ENCODE peak calls at places on chromosomes 7 and 10, in four cellular contexts. One of them, this sample, is unnamed.

GRCh38 chr7:131501422-131501821 is 55.0 kb downstream of the PODXL start:
- DNase-seq in K562: no peak
- DNase-seq in H1: no peak
- DNase-seq in HepG2: no peak
- DNase-seq in this sample: no peak

GRCh38 chr7:130095812-130096211 is 25.5 kb downstream of the KLHDC10 start:
- DNase-seq in K562: no peak
- DNase-seq in H1: no peak
- DNase-seq in HepG2: no peak
- DNase-seq in this sample: no peak

GRCh38 chr7:106629521-106629920 is 31.4 kb downstream of the CCDC71L start:
- DNase-seq in K562: no peak
- DNase-seq in H1: no peak
- DNase-seq in HepG2: no peak
- DNase-seq in this sample: no peak

GRCh38 chr10:48343871-48344598 is 37.6 kb downstream of the MAPK8 start:
- DNase-seq in K562: no peak
- DNase-seq in H1: no peak
- DNase-seq in HepG2: no peak
- DNase-seq in this sample: no peak

GRCh38 chr7:131327049-131327625 is 539 bp upstream of the MKLN1 start:
- DNase-seq in K562: peak
- DNase-seq in H1: no peak
- DNase-seq in HepG2: peak
- DNase-seq in this sample: peak

GRCh38 chr10:103487396-103487708 is 6.2 kb upstream of the NEURL1 start:
- DNase-seq in K562: no peak
- DNase-seq in H1: no peak
- DNase-seq in HepG2: no peak
- DNase-seq in this sample: no peak

GRCh38 chr7:158568974-158569857 is 18.4 kb downstream of the PTPRN2 start:
- DNase-seq in K562: no peak
- DNase-seq in H1: no peak
- DNase-seq in HepG2: no peak
- DNase-seq in this sample: no peak

GRCh38 chr7:603152-603941 is 83.7 kb upstream of the PDGFA start:
- DNase-seq in K562: peak
- DNase-seq in H1: no peak
- DNase-seq in HepG2: no peak
- DNase-seq in this sample: no peak

GRCh38 chr10:69734797-69735468 is 66.8 kb upstream of the COL13A1 start:
- DNase-seq in K562: no peak
- DNase-seq in H1: no peak
- DNase-seq in HepG2: no peak
- DNase-seq in this sample: no peak

GRCh38 chr10:34106356-34106885 is 708.7 kb downstream of the PARD3 start:
- DNase-seq in K562: no peak
- DNase-seq in H1: no peak
- DNase-seq in HepG2: no peak
- DNase-seq in this sample: no peak

GRCh38 chr7:32026076-32026425 is 44.2 kb downstream of the PDE1C start:
- DNase-seq in K562: no peak
- DNase-seq in H1: no peak
- DNase-seq in HepG2: no peak
- DNase-seq in this sample: no peak

GRCh38 chr10:58457761-58458616 is 54.7 kb upstream of the BICC1 start:
- DNase-seq in K562: no peak
- DNase-seq in H1: no peak
- DNase-seq in HepG2: peak
- DNase-seq in this sample: no peak

GRCh38 chr10:103663802-103664201 is 170.3 kb downstream of the NEURL1 start:
- DNase-seq in K562: no peak
- DNase-seq in H1: no peak
- DNase-seq in HepG2: no peak
- DNase-seq in this sample: no peak

GRCh38 chr7:75704928-75705327 is 33.8 kb downstream of the HIP1 start:
- DNase-seq in K562: no peak
- DNase-seq in H1: no peak
- DNase-seq in HepG2: no peak
- DNase-seq in this sample: no peak

GRCh38 chr10:101778781-101779543 is 3.0 kb upstream of the FGF8 start:
- DNase-seq in K562: peak
- DNase-seq in H1: no peak
- DNase-seq in HepG2: no peak
- DNase-seq in this sample: no peak

GRCh38 chr7:70829221-70830059 is 302.5 kb upstream of the GALNT17 start:
- DNase-seq in K562: peak
- DNase-seq in H1: peak
- DNase-seq in HepG2: peak
- DNase-seq in this sample: peak

GRCh38 chr10:125940515-125940914 is 44.2 kb downstream of the FANK1 start:
- DNase-seq in K562: no peak
- DNase-seq in H1: no peak
- DNase-seq in HepG2: no peak
- DNase-seq in this sample: no peak

GRCh38 chr7:21939136-21939857 is 6.4 kb downstream of the CDCA7L start:
- DNase-seq in K562: no peak
- DNase-seq in H1: no peak
- DNase-seq in HepG2: no peak
- DNase-seq in this sample: no peak

GRCh38 chr7:139842414-139843210 is 13.5 kb downstream of the TBXAS1 start:
- DNase-seq in K562: no peak
- DNase-seq in H1: no peak
- DNase-seq in HepG2: no peak
- DNase-seq in this sample: no peak

GRCh38 chr10:43026039-43026973 is 50.6 kb upstream of the RET start:
- DNase-seq in K562: no peak
- DNase-seq in H1: no peak
- DNase-seq in HepG2: no peak
- DNase-seq in this sample: no peak

GRCh38 chr7:51034531-51035264 is 252.0 kb upstream of the GRB10 start:
- DNase-seq in K562: no peak
- DNase-seq in H1: no peak
- DNase-seq in HepG2: no peak
- DNase-seq in this sample: peak

GRCh38 chr7:7201583-7202374 is 19.4 kb downstream of the C1GALT1 start:
- DNase-seq in K562: no peak
- DNase-seq in H1: no peak
- DNase-seq in HepG2: no peak
- DNase-seq in this sample: no peak

DNA sequence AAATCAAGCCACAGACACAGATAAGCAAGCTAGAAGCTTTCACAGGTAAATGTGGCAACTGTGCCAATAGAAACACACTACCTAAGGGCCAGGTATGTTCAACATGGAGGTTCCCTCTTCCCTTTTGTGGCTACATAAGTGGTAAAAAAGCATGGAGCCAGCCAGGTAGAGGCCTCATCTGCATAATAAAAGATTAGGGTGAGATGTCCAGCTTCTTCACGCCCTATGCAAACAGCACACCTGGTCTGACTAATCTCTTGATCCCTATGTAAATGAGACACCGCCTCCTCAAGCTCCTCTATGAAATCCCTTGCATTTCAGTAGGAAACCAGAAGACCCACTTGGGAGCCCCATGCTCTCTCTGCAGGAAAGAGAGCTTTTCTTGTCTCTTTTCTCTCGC is 282.2 kb downstream of the NEBL start:
- DNase-seq in K562: no peak
- DNase-seq in H1: peak
- DNase-seq in HepG2: no peak
- DNase-seq in this sample: no peak
- TF ChIP-seq RNF2 in K562: no peak
- TF ChIP-seq RNF2 in H1: no peak
- TF ChIP-seq RNF2 in HepG2: no peak
- TF ChIP-seq RNF2 in this sample: no peak

GRCh38 chr10:124913167-124913566 is 28.8 kb upstream of the ZRANB1 start:
- DNase-seq in K562: no peak
- DNase-seq in H1: no peak
- DNase-seq in HepG2: no peak
- DNase-seq in this sample: no peak

GRCh38 chr10:124912487-124912886 is 29.4 kb upstream of the ZRANB1 start:
- DNase-seq in K562: no peak
- DNase-seq in H1: no peak
- DNase-seq in HepG2: no peak
- DNase-seq in this sample: no peak

GRCh38 chr10:124912052-124912435 is 29.9 kb upstream of the ZRANB1 start:
- DNase-seq in K562: no peak
- DNase-seq in H1: no peak
- DNase-seq in HepG2: no peak
- DNase-seq in this sample: no peak

GRCh38 chr10:124909563-124909962 is 32.4 kb upstream of the ZRANB1 start:
- DNase-seq in K562: no peak
- DNase-seq in H1: no peak
- DNase-seq in HepG2: peak
- DNase-seq in this sample: no peak

DNA sequence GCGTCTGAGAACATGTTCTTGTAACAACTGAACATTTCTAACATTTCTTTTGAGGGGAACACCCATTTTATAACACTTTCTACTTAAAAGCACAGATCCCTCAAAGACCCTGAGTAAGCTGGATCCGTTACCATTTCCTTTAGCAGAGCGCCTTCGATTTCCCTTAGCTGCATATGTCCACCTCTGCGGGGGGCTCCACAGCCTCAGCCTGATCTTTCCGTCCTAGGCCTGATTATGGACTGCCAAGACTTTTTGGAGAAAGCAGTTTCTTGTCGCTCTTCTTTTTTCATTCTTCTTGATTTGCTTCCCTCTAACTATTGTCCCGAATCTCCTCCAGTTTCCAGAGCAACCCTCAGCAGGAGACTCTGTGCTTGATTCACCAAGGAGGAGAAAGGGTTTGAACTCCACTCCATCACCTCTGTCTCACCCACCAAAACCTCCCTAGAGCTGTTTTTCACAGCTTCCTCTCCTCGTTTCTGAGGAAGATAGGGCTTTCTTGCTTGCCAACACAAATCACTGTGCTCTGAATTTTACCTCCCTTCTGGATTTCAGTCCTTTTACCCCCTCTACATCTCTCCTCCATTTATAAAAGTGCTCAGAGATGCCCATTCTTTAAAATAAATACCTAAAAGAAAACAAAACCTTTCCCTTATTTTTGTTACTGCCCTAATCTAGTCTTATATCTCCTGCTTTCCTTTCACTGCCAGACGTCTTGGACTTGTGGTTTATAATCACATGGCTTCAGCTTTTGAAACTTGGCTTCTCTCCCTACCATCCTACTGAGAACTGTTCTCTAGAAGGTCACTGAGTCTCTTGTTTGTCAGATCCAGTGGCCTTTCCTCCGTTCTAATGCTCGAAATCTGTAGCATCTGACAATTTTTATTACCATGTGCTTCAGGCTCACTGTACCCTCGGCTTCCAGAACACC is 30.5 kb upstream of the ZRANB1 start:
- DNase-seq in K562: peak
- DNase-seq in H1: no peak
- DNase-seq in HepG2: no peak
- DNase-seq in this sample: no peak
- TF ChIP-seq CHD2 in K562: no peak
- TF ChIP-seq CHD2 in H1: no peak
- TF ChIP-seq CHD2 in HepG2: no peak
- TF ChIP-seq CHD2 in this sample: no peak

DNA sequence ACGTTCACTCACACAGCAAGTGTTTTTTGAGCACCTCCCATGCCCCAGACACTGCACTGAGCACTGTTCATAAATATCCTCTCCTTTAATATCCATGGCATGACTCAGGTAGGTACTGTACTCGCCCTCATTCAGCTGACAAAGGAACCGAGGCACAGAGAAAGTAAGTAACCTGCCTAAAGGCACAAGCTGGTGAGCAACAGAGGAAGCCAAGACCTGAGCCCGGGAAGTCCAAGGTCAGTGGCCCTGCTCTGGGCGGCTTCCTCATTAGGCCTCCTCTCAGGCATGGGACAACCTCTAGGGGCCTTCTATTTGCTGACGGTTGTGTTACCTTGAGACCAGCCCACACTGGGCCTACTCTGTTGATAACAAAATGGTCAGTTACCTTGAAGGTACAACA is 45.1 kb upstream of the EZH2 start:
- DNase-seq in K562: no peak
- DNase-seq in H1: no peak
- DNase-seq in HepG2: peak
- DNase-seq in this sample: no peak
- TF ChIP-seq RNF2 in K562: no peak
- TF ChIP-seq RNF2 in H1: no peak
- TF ChIP-seq RNF2 in HepG2: no peak
- TF ChIP-seq RNF2 in this sample: no peak

GRCh38 chr7:16344927-16345326 is 76.4 kb downstream of the CRPPA start:
- DNase-seq in K562: no peak
- DNase-seq in H1: no peak
- DNase-seq in HepG2: no peak
- DNase-seq in this sample: no peak

GRCh38 chr7:16348251-16348650 is 73.1 kb downstream of the CRPPA start:
- DNase-seq in K562: no peak
- DNase-seq in H1: no peak
- DNase-seq in HepG2: no peak
- DNase-seq in this sample: no peak

GRCh38 chr7:16350634-16351033 is 70.7 kb downstream of the CRPPA start:
- DNase-seq in K562: no peak
- DNase-seq in H1: no peak
- DNase-seq in HepG2: no peak
- DNase-seq in this sample: no peak

GRCh38 chr7:16345979-16346958 is 75.1 kb downstream of the CRPPA start:
- DNase-seq in K562: no peak
- DNase-seq in H1: no peak
- DNase-seq in HepG2: no peak
- DNase-seq in this sample: peak

DNA sequence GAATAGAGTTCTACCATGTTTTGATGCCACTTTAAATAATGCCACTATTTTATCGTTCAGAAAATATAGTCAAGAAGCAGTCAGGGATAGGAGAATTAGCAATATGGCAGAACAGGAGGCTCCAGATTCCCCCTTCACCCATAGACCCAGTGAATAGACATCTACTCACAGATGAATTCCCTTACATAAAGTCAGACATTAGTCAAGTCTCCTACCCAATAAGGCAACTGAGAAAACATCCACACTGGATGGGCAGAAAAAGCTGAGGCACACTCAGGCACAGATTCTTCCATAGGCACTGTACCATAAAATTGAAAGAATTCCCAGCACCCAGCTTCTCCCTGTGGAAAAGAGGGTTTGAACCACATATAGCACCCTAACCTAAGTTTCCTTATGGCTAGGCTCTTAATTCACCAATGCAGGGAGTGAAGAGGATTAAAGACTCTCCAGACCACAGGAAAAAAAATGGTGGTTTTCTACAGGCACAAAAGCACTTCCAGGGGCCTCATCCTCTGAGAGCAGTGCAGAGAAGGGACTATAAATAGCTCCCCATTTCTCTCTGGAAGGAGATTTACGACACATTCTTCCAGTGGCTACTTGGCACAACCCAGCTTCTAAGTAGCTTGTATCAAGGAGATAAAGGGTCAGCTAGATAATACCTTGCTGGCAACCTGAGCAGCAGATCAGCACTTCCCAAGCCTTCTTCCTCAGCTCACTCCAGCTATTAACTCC is 73.7 kb downstream of the CRPPA start:
- DNase-seq in K562: no peak
- DNase-seq in H1: no peak
- DNase-seq in HepG2: no peak
- DNase-seq in this sample: no peak
- TF ChIP-seq CHD2 in K562: no peak
- TF ChIP-seq CHD2 in H1: no peak
- TF ChIP-seq CHD2 in HepG2: no peak
- TF ChIP-seq CHD2 in this sample: no peak

GRCh38 chr10:75400769-75401568 is 595 bp downstream of the ZNF503 start:
- DNase-seq in K562: peak
- DNase-seq in H1: no peak
- DNase-seq in HepG2: no peak
- DNase-seq in this sample: peak
- TF ChIP-seq RNF2 in K562: no peak
- TF ChIP-seq RNF2 in H1: no peak
- TF ChIP-seq RNF2 in HepG2: no peak
- TF ChIP-seq RNF2 in this sample: peak